ENCODE peak calls at places on chromosomes 5 and 9, in five cellular contexts. One of them, this sample, is unnamed.

GRCh38 chr5:165057156-165057555 is 1551.7 kb downstream of the MAT2B start:
- DNase-seq in central memory CD4-positive, alpha-beta T cell: no peak
- DNase-seq in fibroblast of lung: no peak
- DNase-seq in fibroblast of pulmonary artery: no peak
- DNase-seq in GM13976: no peak
- DNase-seq in this sample: no peak

GRCh38 chr9:18142964-18143363 is 331.0 kb upstream of the ADAMTSL1 start:
- DNase-seq in central memory CD4-positive, alpha-beta T cell: no peak
- DNase-seq in fibroblast of lung: no peak
- DNase-seq in fibroblast of pulmonary artery: peak
- DNase-seq in GM13976: no peak
- DNase-seq in this sample: no peak

GRCh38 chr5:134224905-134225779 is 731 bp downstream of the PPP2CA start:
- DNase-seq in central memory CD4-positive, alpha-beta T cell: peak
- DNase-seq in fibroblast of lung: peak
- DNase-seq in fibroblast of pulmonary artery: peak
- DNase-seq in GM13976: peak
- DNase-seq in this sample: peak

GRCh38 chr5:168920019-168920813 is 341.0 kb upstream of the PANK3 start:
- DNase-seq in central memory CD4-positive, alpha-beta T cell: no peak
- DNase-seq in fibroblast of lung: no peak
- DNase-seq in fibroblast of pulmonary artery: no peak
- DNase-seq in GM13976: no peak
- DNase-seq in this sample: no peak

GRCh38 chr9:75265525-75265972 is 177.2 kb downstream of the OSTF1 start:
- DNase-seq in central memory CD4-positive, alpha-beta T cell: peak
- DNase-seq in fibroblast of lung: peak
- DNase-seq in fibroblast of pulmonary artery: peak
- DNase-seq in GM13976: peak
- DNase-seq in this sample: peak

GRCh38 chr5:28328691-28329090 is 1290.3 kb upstream of the CDH9 start:
- DNase-seq in central memory CD4-positive, alpha-beta T cell: no peak
- DNase-seq in fibroblast of lung: peak
- DNase-seq in fibroblast of pulmonary artery: peak
- DNase-seq in GM13976: no peak
- DNase-seq in this sample: no peak

GRCh38 chr5:143245929-143246561 is 157.4 kb downstream of the NR3C1 start:
- DNase-seq in central memory CD4-positive, alpha-beta T cell: no peak
- DNase-seq in fibroblast of lung: peak
- DNase-seq in fibroblast of pulmonary artery: peak
- DNase-seq in GM13976: no peak
- DNase-seq in this sample: peak

GRCh38 chr9:130664191-130665028 is at the start of gene PRDM12:
- DNase-seq in central memory CD4-positive, alpha-beta T cell: no peak
- DNase-seq in fibroblast of lung: no peak
- DNase-seq in fibroblast of pulmonary artery: no peak
- DNase-seq in GM13976: no peak
- DNase-seq in this sample: no peak

GRCh38 chr9:251398-251797 is 36.7 kb downstream of the DOCK8 start:
- DNase-seq in central memory CD4-positive, alpha-beta T cell: no peak
- DNase-seq in fibroblast of lung: no peak
- DNase-seq in fibroblast of pulmonary artery: no peak
- DNase-seq in GM13976: no peak
- DNase-seq in this sample: no peak

GRCh38 chr5:132094393-132095076 is 20.9 kb downstream of the CSF2 start:
- DNase-seq in central memory CD4-positive, alpha-beta T cell: no peak
- DNase-seq in fibroblast of lung: peak
- DNase-seq in fibroblast of pulmonary artery: peak
- DNase-seq in GM13976: no peak
- DNase-seq in this sample: peak

This sample was measured in AG08396.